ENCODE peak calls at places on chromosomes 3 and 15, in five cellular contexts. O, Q, V, P and M are unnamed samples.

GRCh38 chr3:153284282-153284938 is 122.4 kb downstream of the RAP2B start:
- DNase-seq in O (peak), Q (no peak), V (peak), P (peak), M (no peak)

GRCh38 chr15:85825719-85826118 is 31.0 kb upstream of the KLHL25 start:
- DNase-seq in O (no peak), Q (no peak), V (no peak), P (no peak), M (no peak)

GRCh38 chr3:13198480-13198879 is 125.3 kb upstream of the IQSEC1 start:
- DNase-seq in O (no peak), Q (no peak), V (no peak), P (no peak), M (no peak)

GRCh38 chr3:66303556-66303955 is 82.8 kb downstream of the SLC25A26 start:
- DNase-seq in O (no peak), Q (no peak), V (no peak), P (no peak), M (no peak)

GRCh38 chr3:24451461-24452099 is 43.1 kb downstream of the THRB start:
- DNase-seq in O (no peak), Q (no peak), V (no peak), P (peak), M (no peak)

GRCh38 chr3:181558870-181559269 is 152.9 kb upstream of the SOX2 start:
- DNase-seq in O (no peak), Q (no peak), V (no peak), P (no peak), M (no peak)

GRCh38 chr15:62841269-62841628 is 201.3 kb upstream of the TPM1 start:
- DNase-seq in O (no peak), Q (no peak), V (peak), P (no peak), M (no peak)

GRCh38 chr15:90829942-90830440 is 38.4 kb upstream of the FURIN start:
- DNase-seq in O (no peak), Q (no peak), V (no peak), P (no peak), M (no peak)

GRCh38 chr15:39474657-39475056 is 106.2 kb upstream of the THBS1 start:
- DNase-seq in O (no peak), Q (no peak), V (no peak), P (no peak), M (no peak)

GRCh38 chr15:85010472-85011209 is 29.0 kb downstream of the PDE8A start:
- DNase-seq in O (no peak), Q (no peak), V (no peak), P (no peak), M (no peak)

GRCh38 chr3:124787490-124788195 is 57.4 kb downstream of the UMPS start:
- DNase-seq in O (no peak), Q (no peak), V (peak), P (no peak), M (no peak)

GRCh38 chr3:153069598-153069997 is 92.4 kb upstream of the RAP2B start:
- DNase-seq in O (no peak), Q (no peak), V (no peak), P (no peak), M (no peak)

GRCh38 chr15:77865106-77865630 is 212.3 kb downstream of the TBC1D2B start:
- DNase-seq in O (no peak), Q (no peak), V (no peak), P (no peak), M (no peak)

GRCh38 chr3:156620260-156620659 is 54.1 kb upstream of the TIPARP start:
- DNase-seq in O (no peak), Q (peak), V (peak), P (peak), M (no peak)

GRCh38 chr15:63288778-63289378 is 11.5 kb downstream of the APH1B start:
- DNase-seq in O (no peak), Q (peak), V (peak), P (peak), M (peak)

GRCh38 chr3:194323785-194324735 is 27.1 kb downstream of the CPN2 start:
- DNase-seq in O (no peak), Q (peak), V (peak), P (peak), M (peak)

GRCh38 chr3:98733778-98734281 is 29.3 kb upstream of the ST3GAL6 start:
- DNase-seq in O (peak), Q (no peak), V (no peak), P (peak), M (peak)

GRCh38 chr3:112395166-112395894 is 62.4 kb downstream of the CD200 start:
- DNase-seq in O (no peak), Q (no peak), V (peak), P (no peak), M (no peak)

GRCh38 chr3:115285001-115285400 is 137.9 kb upstream of the ZBTB20 start:
- DNase-seq in O (no peak), Q (no peak), V (no peak), P (no peak), M (no peak)

GRCh38 chr3:73622135-73622534 is 2.6 kb downstream of the PDZRN3 start:
- DNase-seq in O (no peak), Q (no peak), V (peak), P (peak), M (peak)

GRCh38 chr3:8500208-8500961 is 1.2 kb upstream of the LMCD1 start:
- DNase-seq in O (no peak), Q (no peak), V (peak), P (peak), M (peak)

GRCh38 chr3:28859897-28860296 is 421.0 kb upstream of the RBMS3 start:
- DNase-seq in O (no peak), Q (no peak), V (no peak), P (no peak), M (no peak)

GRCh38 chr3:37218206-37218605 is 43.8 kb upstream of the LRRFIP2 start:
- DNase-seq in O (no peak), Q (no peak), V (no peak), P (no peak), M (no peak)

GRCh38 chr15:78629716-78630065 is 8.9 kb upstream of the CHRNA3 start:
- DNase-seq in O (no peak), Q (no peak), V (no peak), P (no peak), M (no peak)

GRCh38 chr3:99901200-99901926 is 83.7 kb downstream of the CMSS1 start:
- DNase-seq in O (peak), Q (no peak), V (peak), P (peak), M (no peak)

GRCh38 chr3:133872161-133872560 is 23.5 kb downstream of the RAB6B start:
- DNase-seq in O (no peak), Q (no peak), V (no peak), P (no peak), M (no peak)

GRCh38 chr3:125651246-125651645 is 55.9 kb upstream of the OSBPL11 start:
- DNase-seq in O (no peak), Q (no peak), V (peak), P (no peak), M (no peak)

GRCh38 chr3:136957751-136958288 is at the start of gene IL20RB:
- DNase-seq in O (no peak), Q (no peak), V (peak), P (no peak), M (no peak)

GRCh38 chr3:160977776-160978175 is 127.4 kb downstream of the B3GALNT1 start:
- DNase-seq in O (no peak), Q (no peak), V (no peak), P (no peak), M (no peak)

GRCh38 chr3:49747792-49748480 is 24.2 kb upstream of the GMPPB start:
- DNase-seq in O (no peak), Q (no peak), V (peak), P (peak), M (no peak)

GRCh38 chr3:45546636-45547201 is 47.8 kb upstream of the LIMD1 start:
- DNase-seq in O (no peak), Q (peak), V (no peak), P (peak), M (no peak)

GRCh38 chr3:13546667-13547171 is 2.2 kb upstream of the FBLN2 start:
- DNase-seq in O (no peak), Q (peak), V (peak), P (no peak), M (peak)

GRCh38 chr15:74635228-74635627 is 19.6 kb downstream of the CLK3 start:
- DNase-seq in O (no peak), Q (peak), V (peak), P (peak), M (peak)

GRCh38 chr15:89368566-89369223 is 34.1 kb upstream of the POLG start:
- DNase-seq in O (no peak), Q (no peak), V (no peak), P (no peak), M (peak)

GRCh38 chr3:66904816-66905543 is 93.1 kb upstream of the KBTBD8 start:
- DNase-seq in O (no peak), Q (no peak), V (peak), P (peak), M (no peak)

GRCh38 chr15:70262171-70262570 is 164.5 kb upstream of the TLE3 start:
- DNase-seq in O (no peak), Q (no peak), V (no peak), P (no peak), M (no peak)

GRCh38 chr15:70262591-70263274 is 165.0 kb upstream of the TLE3 start:
- DNase-seq in O (no peak), Q (peak), V (no peak), P (no peak), M (peak)

GRCh38 chr15:70265466-70265978 is 167.8 kb upstream of the TLE3 start:
- DNase-seq in O (no peak), Q (no peak), V (no peak), P (no peak), M (no peak)

GRCh38 chr15:70264738-70265465 is 167.2 kb upstream of the TLE3 start:
- DNase-seq in O (no peak), Q (no peak), V (no peak), P (no peak), M (no peak)

DNA sequence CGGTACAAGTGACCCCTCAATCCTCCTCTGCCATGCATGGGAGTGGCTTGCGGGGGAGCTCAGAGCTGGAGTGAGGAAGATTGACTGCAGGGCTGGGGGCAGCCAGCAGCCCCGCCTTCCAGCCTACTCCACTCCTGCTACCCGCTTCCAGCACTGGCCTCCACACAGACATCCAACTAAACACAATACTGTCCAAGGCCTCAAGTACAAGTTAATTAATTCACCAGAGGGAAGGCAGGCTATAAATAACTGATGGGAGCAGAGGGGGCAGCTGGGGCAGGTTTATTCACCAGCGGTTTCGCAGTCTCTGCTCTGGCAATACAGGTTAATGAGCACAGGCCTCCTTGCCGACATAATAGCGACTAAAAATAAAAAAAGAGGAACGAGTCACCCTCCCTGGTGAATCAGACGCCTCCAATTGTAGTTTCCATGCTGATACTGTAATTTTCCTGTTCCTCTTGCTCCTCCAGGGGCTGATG is 166.3 kb upstream of the TLE3 start:
- DNase-seq in O (no peak), Q (no peak), V (no peak), P (no peak), M (peak)
- TF ChIP-seq MXI1 in O (no peak), Q (no peak), V (no peak), P (no peak), M (no peak)

DNA sequence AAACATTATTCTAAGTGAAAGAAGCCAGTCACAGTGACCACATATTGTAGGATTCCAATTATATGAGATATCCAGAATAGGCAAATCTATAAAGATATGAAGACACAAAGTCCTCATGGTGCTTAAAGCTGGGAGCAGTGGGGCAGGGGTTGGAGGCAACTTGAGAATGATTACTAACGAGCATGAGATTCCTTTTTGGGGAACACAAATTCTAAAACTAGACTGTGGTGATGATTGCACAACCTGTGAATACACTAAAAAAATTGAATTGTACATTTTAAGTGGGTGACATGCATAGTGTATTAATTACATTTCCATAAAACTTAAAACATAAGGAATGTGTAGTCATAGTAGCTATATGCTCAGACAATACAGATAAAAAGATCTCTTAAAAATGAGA is 103.2 kb downstream of the DPH6 start:
- DNase-seq in O (no peak), Q (no peak), V (no peak), P (no peak), M (no peak)
- TF ChIP-seq MXI1 in O (no peak), Q (no peak), V (no peak), P (no peak), M (no peak)

GRCh38 chr15:101503296-101503599 is 13.7 kb upstream of the PCSK6 start:
- DNase-seq in O (no peak), Q (no peak), V (no peak), P (no peak), M (no peak)
- TF ChIP-seq MXI1 in O (no peak), Q (no peak), V (no peak), P (no peak), M (no peak)

GRCh38 chr3:29919551-29919950 is 638.7 kb downstream of the RBMS3 start:
- DNase-seq in O (no peak), Q (no peak), V (no peak), P (no peak), M (no peak)
- TF ChIP-seq MXI1 in O (no peak), Q (no peak), V (no peak), P (no peak), M (no peak)

GRCh38 chr3:129627350-129628168 is 21.1 kb upstream of the PLXND1 start:
- DNase-seq in O (peak), Q (no peak), V (peak), P (peak), M (peak)

GRCh38 chr3:129624347-129625070 is 18.0 kb upstream of the PLXND1 start:
- DNase-seq in O (no peak), Q (no peak), V (peak), P (no peak), M (no peak)

GRCh38 chr3:129623447-129624118 is 17.1 kb upstream of the PLXND1 start:
- DNase-seq in O (no peak), Q (no peak), V (no peak), P (no peak), M (peak)

GRCh38 chr3:129626744-129627349 is 20.4 kb upstream of the PLXND1 start:
- DNase-seq in O (no peak), Q (peak), V (peak), P (peak), M (peak)

GRCh38 chr3:129625071-129625874 is 18.8 kb upstream of the PLXND1 start:
- DNase-seq in O (no peak), Q (no peak), V (no peak), P (no peak), M (peak)
- TF ChIP-seq MXI1 in O (no peak), Q (no peak), V (no peak), P (no peak), M (no peak)

DNA sequence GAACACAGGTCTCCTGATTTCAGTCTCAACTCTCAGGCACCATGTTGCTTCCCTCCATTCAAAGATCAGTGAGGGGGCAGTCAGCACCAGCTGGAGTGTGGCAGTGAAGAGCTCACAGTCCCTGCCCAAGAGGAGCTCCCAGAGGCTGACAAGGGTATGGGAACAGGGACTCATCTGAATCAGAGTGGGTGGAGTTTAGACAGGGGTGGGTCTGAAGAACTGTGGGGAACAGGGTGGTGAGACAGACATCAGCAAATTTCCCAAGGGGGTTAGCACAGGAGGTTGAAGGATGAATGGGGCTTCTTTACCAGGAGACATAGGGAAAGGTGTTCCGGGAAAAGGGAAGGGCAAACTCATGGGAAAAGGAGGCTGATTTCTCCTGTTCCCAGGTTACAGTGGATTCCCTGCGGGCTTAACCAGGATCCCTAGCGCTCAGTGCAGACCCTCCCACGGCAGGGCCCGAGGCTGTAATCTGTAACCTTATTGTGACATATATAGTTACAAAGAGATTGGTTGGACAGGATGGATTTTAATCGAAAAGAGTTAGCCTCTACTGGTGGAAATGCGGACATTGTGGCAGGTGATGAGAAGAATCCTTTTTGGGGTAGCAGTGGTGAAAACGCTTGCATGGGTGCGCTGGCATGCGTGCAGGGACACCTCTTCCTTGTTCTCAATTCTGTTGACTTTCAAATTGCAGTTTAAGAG is 160.2 kb downstream of the SMAD6 start:
- DNase-seq in O (no peak), Q (no peak), V (no peak), P (no peak), M (no peak)
- TF ChIP-seq MXI1 in O (no peak), Q (no peak), V (no peak), P (no peak), M (no peak)

DNA sequence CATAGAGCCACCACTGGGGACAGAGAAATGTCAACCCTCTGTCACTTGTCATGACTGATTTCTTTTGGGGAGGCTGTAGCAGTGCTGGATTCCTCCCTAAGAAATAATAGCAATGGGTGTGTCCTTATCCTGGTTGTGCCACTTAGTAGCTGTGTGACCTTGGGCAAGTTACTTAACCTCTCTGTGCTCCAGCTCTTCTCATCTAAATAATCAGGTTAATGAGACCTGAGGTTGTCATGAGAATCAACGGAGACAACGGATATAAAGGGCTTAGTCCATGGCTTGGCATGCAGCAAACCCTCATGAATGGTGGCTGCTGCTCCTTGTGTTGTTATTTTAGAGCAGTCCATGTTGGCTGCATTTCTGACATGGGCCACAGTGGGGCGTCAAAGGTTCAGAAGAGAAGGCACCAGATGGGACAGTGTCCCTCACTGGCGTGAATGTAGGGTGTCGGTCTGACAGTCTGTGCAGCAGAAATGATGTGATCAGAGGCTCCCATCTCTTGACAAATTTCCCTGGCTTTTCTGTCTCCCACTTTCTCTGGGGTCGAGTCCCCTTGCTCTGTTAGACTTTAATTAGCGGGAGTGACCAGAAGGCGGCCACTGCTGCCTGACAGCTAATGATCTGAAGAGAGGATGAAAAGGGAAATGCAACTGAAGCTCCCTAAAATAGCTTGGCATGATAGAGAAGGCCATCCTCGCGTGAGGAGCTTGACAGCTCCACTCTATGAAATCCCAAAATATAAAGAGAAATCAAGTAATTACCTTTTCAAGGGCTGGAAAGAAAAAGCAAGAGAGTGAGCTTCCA is 209.4 kb downstream of the CADPS start:
- DNase-seq in O (peak), Q (peak), V (peak), P (peak), M (peak)
- TF ChIP-seq MXI1 in O (no peak), Q (no peak), V (no peak), P (no peak), M (no peak)

GRCh38 chr3:128464702-128465101 is 2.0 kb downstream of the DNAJB8 start:
- DNase-seq in O (no peak), Q (no peak), V (no peak), P (no peak), M (no peak)

GRCh38 chr3:128463771-128464170 is 2.9 kb downstream of the DNAJB8 start:
- DNase-seq in O (no peak), Q (no peak), V (no peak), P (no peak), M (no peak)

GRCh38 chr3:128463354-128463753 is 3.3 kb downstream of the DNAJB8 start:
- DNase-seq in O (no peak), Q (no peak), V (no peak), P (no peak), M (no peak)

GRCh38 chr3:128462341-128462910 is 4.3 kb downstream of the DNAJB8 start:
- DNase-seq in O (no peak), Q (no peak), V (no peak), P (no peak), M (no peak)

DNA sequence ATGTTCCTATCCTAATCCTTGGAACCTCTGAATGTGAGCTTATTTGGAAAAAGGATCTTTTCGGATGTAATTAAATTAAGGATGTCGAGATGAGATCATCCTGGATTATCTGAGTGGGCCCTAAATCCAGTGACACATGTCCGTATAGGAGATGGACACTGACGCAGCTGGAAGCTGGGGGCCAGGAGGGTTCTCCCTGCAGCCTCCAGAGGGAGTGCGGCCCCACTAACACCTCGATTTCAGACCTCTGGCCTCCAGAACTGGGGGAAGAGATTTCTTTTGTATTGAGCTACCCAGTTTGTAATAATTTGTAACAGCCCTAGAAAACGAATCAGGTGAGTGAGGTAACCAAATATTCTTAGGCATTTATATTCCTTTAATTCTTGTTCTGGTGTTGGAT is 2.5 kb downstream of the DNAJB8 start:
- DNase-seq in O (no peak), Q (peak), V (no peak), P (no peak), M (no peak)
- TF ChIP-seq MXI1 in O (no peak), Q (no peak), V (no peak), P (no peak), M (no peak)